ENCODE peak calls at places on chromosomes 3 and 15, in nine cellular contexts. D is H7, G is IMR-90, V is fibroblast of lung, J is psoas muscle, Y is body of pancreas, L is breast epithelium, E is GM23338, K is Panc1. R is an unnamed sample.

GRCh38 chr15:52480990-52481389 is 47.7 kb downstream of the MYO5A start:
- DNase-seq in V (no peak), L (no peak), D (no peak), G (no peak), J (no peak), E (no peak), K (no peak), Y (no peak), R (no peak)

GRCh38 chr3:58063424-58063823 is 55.2 kb downstream of the FLNB start:
- DNase-seq in V (peak; percentile 93), E (no peak), D (no peak), K (no peak), L (no peak), Y (peak; percentile 58), J (no peak), G (peak; percentile 86), R (peak; percentile 63)

GRCh38 chr3:80227216-80227615 is 459.4 kb upstream of the ROBO1 start:
- DNase-seq in D (no peak), E (no peak), G (peak; percentile 13), Y (no peak), K (no peak), V (peak; percentile 47), J (no peak), L (no peak), R (no peak)

GRCh38 chr15:29364429-29365078 is 94.9 kb upstream of the NSMCE3 start:
- DNase-seq in D (no peak), K (no peak), G (peak; percentile 86), J (no peak), V (peak; percentile 90), E (peak; percentile 66), L (no peak), Y (no peak), R (no peak)

GRCh38 chr3:43964640-43965039 is 273.9 kb downstream of the ABHD5 start:
- DNase-seq in G (no peak), K (no peak), Y (no peak), E (no peak), V (no peak), J (no peak), L (no peak), D (no peak), R (no peak)

GRCh38 chr3:174023445-174023844 is 625.9 kb downstream of the NLGN1 start:
- DNase-seq in G (peak; percentile 21), L (no peak), K (no peak), V (peak; percentile 67), Y (no peak), D (no peak), J (no peak), E (no peak), R (no peak)

GRCh38 chr3:123740391-123740822 is 143.7 kb downstream of the MYLK start:
- DNase-seq in D (no peak), J (no peak), K (no peak), Y (no peak), E (no peak), V (no peak), L (no peak), G (no peak), R (no peak)

GRCh38 chr3:195286115-195286872 is 15.3 kb upstream of the XXYLT1 start:
- DNase-seq in G (peak; percentile 88), Y (no peak), V (peak; percentile 55), L (no peak), K (no peak), E (no peak), J (no peak), D (no peak), R (no peak)

GRCh38 chr3:67635257-67635656 is 19.2 kb downstream of the SUCLG2 start:
- DNase-seq in V (peak; percentile 90), G (peak; percentile 96), K (peak; percentile 67), L (no peak), D (no peak), Y (no peak), E (no peak), J (no peak), R (no peak)

GRCh38 chr3:162710332-162711112 is 1213.9 kb downstream of the OTOL1 start:
- DNase-seq in Y (no peak), L (no peak), E (no peak), J (no peak), G (no peak), K (no peak), D (no peak), V (no peak), R (no peak)

GRCh38 chr3:37174532-37175126 is at the start of gene LRRFIP2:
- DNase-seq in L (no peak), Y (no peak), G (peak; percentile 82), J (no peak), V (peak; percentile 90), D (no peak), E (no peak), K (no peak), R (no peak)

GRCh38 chr15:75058127-75058905 is 34.9 kb downstream of the PPCDC start:
- DNase-seq in G (peak; percentile 40), L (no peak), D (no peak), V (peak; percentile 63), E (peak; percentile 17), J (no peak), K (no peak), Y (no peak), R (no peak)

GRCh38 chr3:124851136-124851535 is 36.0 kb downstream of the ITGB5 start:
- DNase-seq in E (no peak), D (no peak), L (no peak), G (no peak), V (no peak), K (no peak), Y (no peak), J (no peak), R (no peak)

GRCh38 chr15:44298878-44299277 is 10.4 kb downstream of the GOLM2 start:
- DNase-seq in Y (no peak), K (no peak), G (no peak), D (peak; percentile 33), E (peak; percentile 75), J (no peak), V (no peak), L (no peak), R (no peak)

GRCh38 chr15:66135664-66136063 is 117.9 kb downstream of the MEGF11 start:
- DNase-seq in L (no peak), Y (no peak), V (no peak), J (no peak), E (no peak), D (no peak), K (no peak), G (no peak), R (no peak)
- H3K27me3 ChIP-seq in L (no peaks in the 10 kb centered on the region), Y (no peaks in the 10 kb centered on the region), V (peaks cover 9% of the 10 kb centered on the region), J (no peaks in the 10 kb centered on the region), E (no peaks in the 10 kb centered on the region), D (no peaks in the 10 kb centered on the region), K (no peaks in the 10 kb centered on the region), G (peaks cover 73% of the 10 kb centered on the region), R (no peaks in the 10 kb centered on the region)

GRCh38 chr15:67820992-67821783 is 4.1 kb upstream of the SKOR1 start:
- DNase-seq in V (peak; percentile 54), J (peak; percentile 57), L (no peak), Y (peak; percentile 47), D (peak; percentile 95), K (no peak), E (peak; percentile 79), G (peak; percentile 51), R (peak; percentile 59)
- H3K27me3 ChIP-seq in V (peaks cover 78% of the 10 kb centered on the region), J (peaks cover 57% of the 10 kb centered on the region), L (peaks cover 83% of the 10 kb centered on the region), Y (no peaks in the 10 kb centered on the region), D (peaks cover 86% of the 10 kb centered on the region), K (peaks cover 19% of the 10 kb centered on the region), E (peaks cover 100% of the 10 kb centered on the region), G (peaks cover 83% of the 10 kb centered on the region), R (peaks cover 70% of the 10 kb centered on the region)

GRCh38 chr3:150069633-150070032 is 98.9 kb upstream of the PFN2 start:
- DNase-seq in J (no peak), D (no peak), K (no peak), V (no peak), Y (no peak), E (no peak), G (no peak), L (no peak), R (no peak)

GRCh38 chr3:150069158-150069536 is 98.5 kb upstream of the PFN2 start:
- DNase-seq in G (peak; percentile 48), V (no peak), E (no peak), J (no peak), Y (no peak), D (no peak), K (no peak), L (no peak), R (no peak)

GRCh38 chr3:150068440-150069157 is 97.9 kb upstream of the PFN2 start:
- DNase-seq in E (no peak), J (no peak), Y (no peak), G (no peak), D (no peak), K (no peak), L (no peak), V (no peak), R (no peak)

GRCh38 chr3:150064952-150065351 is 94.3 kb upstream of the PFN2 start:
- DNase-seq in L (no peak), J (no peak), E (no peak), G (peak; percentile 52), K (no peak), V (no peak), Y (no peak), D (no peak), R (no peak)

DNA sequence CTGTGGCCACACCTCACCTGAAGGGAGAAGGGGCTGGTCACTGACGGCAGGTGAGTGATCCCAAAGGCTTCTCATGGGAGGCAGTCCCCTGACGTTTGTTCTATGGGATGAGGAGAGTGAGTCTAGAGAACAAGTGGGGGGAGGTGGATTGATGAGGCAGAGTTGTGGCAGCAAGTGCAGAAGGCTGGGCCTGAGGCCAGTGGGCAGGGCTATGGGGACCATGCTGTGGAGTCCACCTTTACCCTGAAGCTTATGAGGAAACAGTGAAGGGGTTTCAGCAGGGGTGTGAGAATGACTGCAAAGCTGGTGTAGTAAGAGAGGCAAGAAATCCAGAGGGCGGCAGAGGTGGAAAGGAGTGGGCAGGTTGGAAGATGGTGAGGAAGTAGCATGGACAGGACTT is 96.9 kb upstream of the PFN2 start:
- DNase-seq in G (no peak), K (no peak), J (no peak), E (no peak), Y (no peak), L (no peak), D (no peak), V (no peak), R (no peak)
- H3K27me3 ChIP-seq in G (peaks cover 2% of the 10 kb centered on the region), K (no peaks in the 10 kb centered on the region), J (no peaks in the 10 kb centered on the region), E (no peaks in the 10 kb centered on the region), Y (no peaks in the 10 kb centered on the region), L (peaks cover 9% of the 10 kb centered on the region), D (no peaks in the 10 kb centered on the region), V (no peaks in the 10 kb centered on the region), R (no peaks in the 10 kb centered on the region)

GRCh38 chr15:76333309-76333708 is 3.3 kb upstream of the ISL2 start:
- DNase-seq in E (no peak), V (no peak), K (no peak), D (no peak), G (no peak), J (no peak), L (no peak), Y (no peak), R (no peak)

GRCh38 chr15:76332796-76333195 is 3.8 kb upstream of the ISL2 start:
- DNase-seq in G (no peak), D (no peak), J (no peak), E (no peak), Y (no peak), K (no peak), L (no peak), V (no peak), R (no peak)

GRCh38 chr15:76334438-76335004 is 2.1 kb upstream of the ISL2 start:
- DNase-seq in K (no peak), E (no peak), G (no peak), V (no peak), J (no peak), D (peak; percentile 45), L (no peak), Y (no peak), R (no peak)

GRCh38 chr15:76335129-76335850 is 1.3 kb upstream of the ISL2 start:
- DNase-seq in D (peak; percentile 72), L (no peak), J (no peak), E (peak; percentile 80), K (no peak), Y (no peak), G (no peak), V (no peak), R (no peak)

GRCh38 chr15:76333720-76334437 is 2.7 kb upstream of the ISL2 start:
- DNase-seq in V (no peak), K (no peak), Y (no peak), J (no peak), G (no peak), D (peak; percentile 83), L (no peak), E (peak; percentile 75), R (no peak)
- H3K27me3 ChIP-seq in V (peaks cover 50% of the 10 kb centered on the region), K (no peaks in the 10 kb centered on the region), Y (peaks cover 3% of the 10 kb centered on the region), J (peaks cover 42% of the 10 kb centered on the region), G (peaks cover 4% of the 10 kb centered on the region), D (peaks cover 43% of the 10 kb centered on the region), L (peaks cover 59% of the 10 kb centered on the region), E (peaks cover 52% of the 10 kb centered on the region), R (peaks cover 57% of the 10 kb centered on the region)

R was measured in adrenal gland.